ENCODE peak calls at places on chromosome 20, in seven cellular contexts. V is GM12891; T is effector CD4-positive, alpha-beta T cell; Z is H1; C is stimulated activated CD4-positive, alpha-beta T cell treated with anti-CD3 and anti-CD28 coated beads, Interleukin-2, amount 100 ng/mL, for 24 hours; B is NCI-H1105 treated with DMSO at 0.1 percent for 48 hours; G is activated CD4-positive, alpha-beta T cell treated with anti-CD3 and anti-CD28 coated beads, Interleukin-2, amount 10 ng/mL, durations not matched to agents 7 days and 5 days. R is an unnamed sample.

GRCh38 chr20:48723308-48724264 is 104.2 kb downstream of the PREX1 start:
- DNase-seq in V (no peak), T (no peak), Z (no peak), C (no peak), B (no peak), G (no peak), R (no peak)

GRCh38 chr20:25197870-25198190 is 2.3 kb downstream of the ENTPD6 start:
- DNase-seq in V (no peak), T (no peak), Z (no peak), C (no peak), B (no peak), G (no peak), R (no peak)

GRCh38 chr20:24497851-24498250 is 28.4 kb downstream of the SYNDIG1 start:
- DNase-seq in V (no peak), T (no peak), Z (no peak), C (no peak), B (peak; percentile 92), G (no peak), R (no peak)

GRCh38 chr20:47335251-47336012 is 21.1 kb downstream of the ZMYND8 start:
- DNase-seq in V (no peak), T (no peak), Z (no peak), C (no peak), B (no peak), G (no peak), R (no peak)

GRCh38 chr20:59770851-59771250 is 162.6 kb downstream of the SYCP2 start:
- DNase-seq in V (no peak), T (no peak), Z (no peak), C (no peak), B (no peak), G (no peak), R (no peak)

GRCh38 chr20:64176548-64177419 is 12.5 kb downstream of the MYT1 start:
- DNase-seq in V (no peak), T (no peak), Z (no peak), C (no peak), B (no peak), G (no peak), R (no peak)

GRCh38 chr20:35878113-35878620 is 76.1 kb downstream of the SCAND1 start:
- DNase-seq in V (no peak), T (no peak), Z (no peak), C (no peak), B (no peak), G (no peak), R (no peak)

GRCh38 chr20:62067547-62068260 is 2.0 kb upstream of the TAF4 start:
- DNase-seq in V (no peak), T (no peak), Z (no peak), C (no peak), B (no peak), G (no peak), R (no peak)

GRCh38 chr20:7031222-7031621 is 263.7 kb downstream of the BMP2 start:
- DNase-seq in V (no peak), T (no peak), Z (no peak), C (no peak), B (no peak), G (no peak), R (no peak)

GRCh38 chr20:49284818-49285217 is 7.0 kb upstream of the ZNFX1 start:
- DNase-seq in V (no peak), T (no peak), Z (no peak), C (no peak), B (no peak), G (no peak), R (no peak)

GRCh38 chr20:17498181-17498580 is 33.0 kb downstream of the BFSP1 start:
- DNase-seq in V (no peak), T (no peak), Z (no peak), C (peak; percentile 8), B (peak; percentile 75), G (no peak), R (no peak)

GRCh38 chr20:4328541-4328940 is 313.2 kb upstream of the RNF24 start:
- DNase-seq in V (no peak), T (no peak), Z (no peak), C (no peak), B (no peak), G (no peak), R (no peak)

R was measured in GM20000.